ENCODE peak calls at places on chromosomes 5 and 9, in four cellular contexts. J is stimulated activated CD8-positive, alpha-beta memory T cell treated with anti-CD3 and anti-CD28 coated beads, Interleukin-15, amount 100 ng/mL, for 48 hours; K is sigmoid colon; N is NCI-H1092. M is an unnamed sample.

GRCh38 chr5:72325566-72326297 is 5.6 kb downstream of the PTCD2 start:
- DNase-seq in J (no peak), K (no peak), N (no peak), M (no peak)

GRCh38 chr5:43019615-43020293 is 20.4 kb downstream of the ANXA2R start:
- DNase-seq in J (peak), K (no peak), N (peak), M (peak)

GRCh38 chr9:122822056-122822455 is 6.3 kb downstream of the PDCL start:
- DNase-seq in J (no peak), K (no peak), N (no peak), M (no peak)

GRCh38 chr9:89675403-89675771 is 70.6 kb downstream of the GADD45G start:
- DNase-seq in J (no peak), K (no peak), N (no peak), M (no peak)

GRCh38 chr9:21294904-21295538 is 10.1 kb downstream of the IFNA5 start:
- DNase-seq in J (no peak), K (no peak), N (no peak), M (no peak)

GRCh38 chr5:142175461-142176142 is 67.0 kb downstream of the NDFIP1 start:
- DNase-seq in J (no peak), K (no peak), N (no peak), M (no peak)

GRCh38 chr9:129464972-129465833 is 155.7 kb downstream of the C9orf50 start:
- DNase-seq in J (no peak), K (peak), N (peak), M (no peak)

GRCh38 chr5:39531299-39531698 is 106.5 kb upstream of the DAB2 start:
- DNase-seq in J (no peak), K (no peak), N (no peak), M (no peak)

GRCh38 chr5:106418196-106418595 is 1252.5 kb downstream of the EFNA5 start:
- DNase-seq in J (no peak), K (no peak), N (no peak), M (no peak)

GRCh38 chr9:121282309-121283071 is 14.5 kb downstream of the GSN start:
- DNase-seq in J (no peak), K (peak), N (no peak), M (no peak)

GRCh38 chr9:130539473-130540223 is 39.7 kb upstream of the FUBP3 start:
- DNase-seq in J (no peak), K (no peak), N (no peak), M (no peak)

GRCh38 chr9:125902865-125903512 is 155.8 kb downstream of the PBX3 start:
- DNase-seq in J (no peak), K (no peak), N (no peak), M (no peak)

M was measured in NCI-H510A.